ENCODE peak calls at places on chromosomes 2 and 18, in eight cellular contexts. K is GM12878; Q is NCI-H748 treated with DMSO at 0.1 percent for 48 hours; C is anterior cingulate cortex; T is memory B cell; U is lung; V is naive thymus-derived CD8-positive, alpha-beta T cell; X is RKO. D is an unnamed sample.

GRCh38 chr2:105449083-105449482 is 50.2 kb upstream of the FHL2 start:
- DNase-seq in X (no peak), Q (no peak), U (no peak), T (no peak), C (no peak), K (no peak), V (no peak), D (no peak)

GRCh38 chr2:227653419-227653818 is 13.2 kb upstream of the SCYGR5 start:
- DNase-seq in T (no peak), C (no peak), X (no peak), Q (no peak), U (no peak), K (no peak), V (no peak), D (no peak)

GRCh38 chr2:41970898-41971660 is 76.7 kb upstream of the PKDCC start:
- DNase-seq in T (no peak), Q (no peak), V (no peak), X (no peak), C (no peak), K (no peak), U (no peak), D (no peak)

GRCh38 chr18:11885278-11885991 is 22.7 kb downstream of the MPPE1 start:
- DNase-seq in C (peak), X (no peak), Q (no peak), K (no peak), V (no peak), U (no peak), T (no peak), D (no peak)

GRCh38 chr2:144477281-144477942 is 42.5 kb downstream of the ZEB2 start:
- DNase-seq in U (no peak), T (no peak), K (no peak), X (no peak), C (no peak), Q (no peak), V (no peak), D (no peak)

GRCh38 chr2:56130463-56131070 is 53.2 kb upstream of the CCDC85A start:
- DNase-seq in X (peak), K (no peak), T (no peak), C (no peak), V (no peak), Q (no peak), U (no peak), D (peak)

GRCh38 chr2:98357856-98358255 is 11.6 kb downstream of the CNGA3 start:
- DNase-seq in K (no peak), V (no peak), Q (no peak), T (no peak), U (no peak), X (no peak), C (no peak), D (no peak)

GRCh38 chr2:145033438-145033837 is 513.5 kb upstream of the ZEB2 start:
- DNase-seq in V (no peak), U (no peak), Q (no peak), T (no peak), X (no peak), C (no peak), K (no peak), D (no peak)

GRCh38 chr2:191486584-191487320 is 191.2 kb upstream of the NABP1 start:
- DNase-seq in V (no peak), U (no peak), X (peak), T (no peak), C (no peak), K (no peak), Q (no peak), D (no peak)

GRCh38 chr2:19711470-19712372 is 190.1 kb downstream of the TTC32 start:
- DNase-seq in Q (peak), K (no peak), U (no peak), X (peak), C (peak), T (no peak), V (no peak), D (no peak)

GRCh38 chr2:35929551-35929950 is 426.0 kb upstream of the CRIM1 start:
- DNase-seq in K (no peak), U (no peak), V (no peak), X (no peak), Q (no peak), C (no peak), T (no peak), D (no peak)

D was measured in G401.